ENCODE peak calls at places on chromosomes 16 and 17, in seven cellular contexts. D is endothelial cell; Z is activated CD4-positive, alpha-beta T cell treated with anti-CD3 and anti-CD28 coated beads, Interleukin-2, amount 50 U/mL, for 1 hour; I is CD4-positive, CD25-positive, alpha-beta regulatory T cell; T is amygdala; E is C1 segment of cervical spinal cord; N is effector memory CD4-positive, alpha-beta T cell. L is an unnamed sample.

GRCh38 chr16:87824016-87824990 is 45.0 kb downstream of the SLC7A5 start:
- DNase-seq in Z (no peak), E (no peak), I (no peak), D (no peak), T (no peak), N (no peak), L (no peak)

GRCh38 chr17:29588017-29588557 is 1.4 kb downstream of the GIT1 start:
- DNase-seq in I (no peak), D (no peak), E (no peak), Z (no peak), N (no peak), T (no peak), L (no peak)

GRCh38 chr17:77737442-77738265 is 220.8 kb upstream of the TNRC6C start:
- DNase-seq in I (no peak), T (no peak), N (no peak), E (no peak), D (no peak), Z (no peak), L (no peak)

GRCh38 chr17:79617740-79618382 is 7.0 kb upstream of the RBFOX3 start:
- DNase-seq in N (no peak), E (no peak), Z (no peak), D (no peak), T (no peak), I (no peak), L (no peak)

GRCh38 chr16:3712830-3713476 is 4.4 kb downstream of the TRAP1 start:
- DNase-seq in E (no peak), T (no peak), Z (no peak), N (no peak), D (no peak), I (no peak), L (no peak)

GRCh38 chr16:74607310-74607966 is 524 bp upstream of the GLG1 start:
- DNase-seq in T (no peak), D (no peak), I (no peak), N (no peak), E (no peak), Z (no peak), L (no peak)

GRCh38 chr16:13403326-13403725 is 501.9 kb downstream of the SHISA9 start:
- DNase-seq in Z (no peak), E (no peak), T (no peak), D (no peak), N (no peak), I (no peak), L (no peak)

GRCh38 chr16:3610698-3611144 is 685 bp downstream of the SLX4 start:
- DNase-seq in Z (no peak), I (peak), E (no peak), N (no peak), T (no peak), D (no peak), L (no peak)

GRCh38 chr17:43010667-43011308 is 4.2 kb downstream of the IFI35 start:
- DNase-seq in N (no peak), Z (no peak), D (no peak), T (no peak), I (no peak), E (no peak), L (no peak)

GRCh38 chr17:82358467-82359350 is at the start of gene TEX19:
- DNase-seq in D (no peak), E (no peak), T (no peak), I (peak), Z (no peak), N (no peak), L (no peak)

GRCh38 chr16:54633943-54634362 is 296.7 kb upstream of the IRX5 start:
- DNase-seq in Z (no peak), I (no peak), T (no peak), D (peak), N (no peak), E (no peak), L (no peak)

GRCh38 chr16:54928421-54929089 is 2.1 kb upstream of the IRX5 start:
- DNase-seq in I (peak), D (peak), N (peak), E (no peak), Z (no peak), T (no peak), L (no peak)

GRCh38 chr17:77409282-77410161 is 268.8 kb downstream of the SEC14L1 start:
- DNase-seq in Z (peak), T (no peak), D (no peak), I (peak), N (peak), E (no peak), L (no peak)

GRCh38 chr16:30562021-30562420 is 3.8 kb upstream of the ZNF764 start:
- DNase-seq in D (no peak), N (no peak), I (no peak), Z (no peak), T (no peak), E (no peak), L (no peak)

GRCh38 chr16:29816694-29817441 is 916 bp downstream of the PAGR1 start:
- DNase-seq in D (peak), I (peak), E (no peak), T (peak), N (no peak), Z (peak), L (peak)

GRCh38 chr16:52293209-52293608 is 253.7 kb downstream of the TOX3 start:
- DNase-seq in D (no peak), N (no peak), Z (no peak), T (no peak), E (no peak), I (no peak), L (no peak)

GRCh38 chr16:87556941-87557459 is 45.3 kb upstream of the JPH3 start:
- DNase-seq in T (no peak), N (no peak), I (no peak), E (no peak), D (no peak), Z (no peak), L (no peak)

GRCh38 chr17:1933875-1934715 is 91.0 kb downstream of the RTN4RL1 start:
- DNase-seq in I (no peak), Z (no peak), N (no peak), T (no peak), E (no peak), D (no peak), L (no peak)

GRCh38 chr16:55324491-55325447 is 766 bp downstream of the IRX6 start:
- DNase-seq in N (no peak), T (no peak), D (peak), I (no peak), Z (no peak), E (no peak), L (no peak)

GRCh38 chr16:21614896-21615295 is 15.5 kb downstream of the METTL9 start:
- DNase-seq in I (no peak), D (no peak), E (no peak), N (no peak), T (no peak), Z (no peak), L (no peak)

GRCh38 chr17:16652847-16653366 is 743 bp downstream of the ZNF624 start:
- DNase-seq in T (no peak), Z (no peak), E (no peak), I (no peak), N (no peak), D (no peak), L (no peak)

GRCh38 chr17:41453069-41453468 is 12.3 kb upstream of the KRT38 start:
- DNase-seq in N (no peak), I (no peak), D (no peak), E (no peak), T (no peak), Z (no peak), L (no peak)

GRCh38 chr16:180101-180920 is at the start of gene HBQ1:
- DNase-seq in D (peak), T (no peak), Z (peak), I (peak), N (no peak), E (no peak), L (peak)

GRCh38 chr17:32452281-32452680 is 8.0 kb downstream of the PSMD11 start:
- DNase-seq in T (no peak), E (no peak), I (no peak), D (no peak), Z (no peak), N (no peak), L (no peak)

GRCh38 chr17:39736319-39737165 is 1.2 kb upstream of the GRB7 start:
- DNase-seq in Z (no peak), N (no peak), I (no peak), D (no peak), T (no peak), E (no peak), L (no peak)

GRCh38 chr17:58403312-58403711 is 14.0 kb downstream of the RNF43 start:
- DNase-seq in N (no peak), D (no peak), Z (no peak), E (no peak), I (no peak), T (no peak), L (no peak)

GRCh38 chr16:81405702-81406113 is 38.9 kb upstream of the CMIP start:
- DNase-seq in D (no peak), I (no peak), E (no peak), Z (no peak), T (no peak), N (no peak), L (no peak)

GRCh38 chr17:47852113-47852949 is 1.4 kb upstream of the SP6 start:
- DNase-seq in E (no peak), T (no peak), Z (no peak), N (no peak), I (no peak), D (no peak), L (no peak)

GRCh38 chr16:4298761-4299522 is 16.9 kb upstream of the GLIS2 start:
- DNase-seq in N (no peak), I (no peak), D (peak), Z (no peak), T (peak), E (no peak), L (no peak)

GRCh38 chr16:1530883-1531637 is 2.4 kb upstream of the TMEM204 start:
- DNase-seq in D (no peak), T (no peak), N (no peak), E (no peak), Z (no peak), I (no peak), L (no peak)

GRCh38 chr17:58338907-58339774 is 10.5 kb upstream of the TSPOAP1 start:
- DNase-seq in Z (no peak), D (peak), T (no peak), E (no peak), I (peak), N (no peak), L (peak)

GRCh38 chr17:70313031-70313430 is 143.7 kb downstream of the KCNJ2 start:
- DNase-seq in E (no peak), I (no peak), T (no peak), N (no peak), Z (no peak), D (no peak), L (no peak)

GRCh38 chr17:78378225-78379133 is at the start of gene PGS1:
- DNase-seq in N (peak), D (peak), I (peak), E (no peak), Z (peak), T (peak), L (peak)

GRCh38 chr16:12484987-12485386 is 318.7 kb downstream of the CPPED1 start:
- DNase-seq in T (no peak), I (no peak), Z (no peak), E (no peak), N (no peak), D (no peak), L (no peak)

GRCh38 chr17:65261682-65262636 is 124.8 kb downstream of the RGS9 start:
- DNase-seq in I (peak), Z (no peak), T (no peak), E (no peak), N (no peak), D (no peak), L (no peak)

GRCh38 chr17:77690271-77691161 is 268.0 kb upstream of the TNRC6C start:
- DNase-seq in I (peak), D (no peak), T (no peak), E (no peak), N (no peak), Z (no peak), L (no peak)

GRCh38 chr17:72711531-72712310 is 380.8 kb downstream of the SLC39A11 start:
- DNase-seq in I (no peak), Z (no peak), E (no peak), D (no peak), N (no peak), T (no peak), L (no peak)

GRCh38 chr17:77974396-77974795 is 15.9 kb downstream of the TNRC6C start:
- DNase-seq in D (no peak), T (no peak), I (no peak), Z (no peak), E (no peak), N (no peak), L (no peak)

L was measured in effector CD8-positive, alpha-beta T cell.